ENCODE peak calls at places on chromosome 21, in six cellular contexts. S, Q, I, C, B and V are unnamed samples.

GRCh38 chr21:24208562-24209260 is 1398.6 kb downstream of the MRPL39 start:
- DNase-seq in S (no peak), Q (no peak), I (no peak), C (no peak), B (no peak), V (no peak)

GRCh38 chr21:10418649-10419048 is 102.7 kb upstream of the TPTE start:
- DNase-seq in S (no peak), Q (no peak), I (no peak), C (no peak), B (no peak), V (no peak)

GRCh38 chr21:32940079-32941014 is 85.4 kb upstream of the OLIG2 start:
- DNase-seq in S (peak; percentile 43), Q (peak; percentile 7), I (peak; percentile 79), C (no peak), B (peak; percentile 39), V (peak; percentile 75)

GRCh38 chr21:32322676-32323075 is 24.0 kb downstream of the MRAP start:
- DNase-seq in S (no peak), Q (no peak), I (no peak), C (no peak), B (no peak), V (no peak)

GRCh38 chr21:29233611-29234540 is 64.8 kb upstream of the BACH1 start:
- DNase-seq in S (no peak), Q (no peak), I (no peak), C (peak; percentile 76), B (no peak), V (no peak)

GRCh38 chr21:44365251-44365966 is 12.0 kb downstream of the TRPM2 start:
- DNase-seq in S (no peak), Q (no peak), I (no peak), C (no peak), B (no peak), V (no peak)

GRCh38 chr21:45804809-45805313 is 161.3 kb downstream of the PCBP3 start:
- DNase-seq in S (no peak), Q (no peak), I (no peak), C (no peak), B (no peak), V (no peak)

GRCh38 chr21:29190920-29191319 is 60.5 kb downstream of the MAP3K7CL start:
- DNase-seq in S (peak; percentile 58), Q (no peak), I (no peak), C (no peak), B (peak; percentile 29), V (no peak)

GRCh38 chr21:18951291-18952038 is 547.9 kb upstream of the TMPRSS15 start:
- DNase-seq in S (no peak), Q (no peak), I (peak; percentile 37), C (no peak), B (no peak), V (no peak)

DNA sequence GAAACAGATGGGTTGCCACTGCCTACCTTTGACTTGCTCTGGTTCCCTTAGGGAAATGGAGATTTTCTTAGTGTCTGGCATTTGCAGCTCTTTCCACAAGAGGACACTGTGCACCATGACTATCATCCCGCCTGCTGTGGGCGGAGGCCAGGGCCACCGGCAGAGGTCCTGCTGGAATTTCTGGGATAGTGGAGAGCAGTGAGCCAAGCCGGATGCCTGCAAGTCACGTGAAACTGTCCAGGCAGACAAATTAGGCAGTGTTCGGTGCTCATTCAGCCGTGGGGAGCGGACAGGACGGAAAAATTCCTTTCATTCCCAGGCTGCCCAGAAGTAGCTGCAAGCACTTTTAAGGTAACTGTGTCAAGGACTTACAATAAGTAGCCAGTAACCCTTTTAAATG is 43.4 kb downstream of the IGSF5 start:
- DNase-seq in S (peak; percentile 12), Q (peak; percentile 67), I (peak; percentile 82), C (no peak), B (peak; percentile 71), V (peak; percentile 28)
- TF ChIP-seq BHLHE40 in S (no peak), Q (no peak), I (no peak), C (no peak), B (peak; percentile 70), V (peak; percentile 64)

GRCh38 chr21:38295997-38296764 is 39.4 kb downstream of the KCNJ15 start:
- DNase-seq in S (peak; percentile 31), Q (no peak), I (no peak), C (no peak), B (no peak), V (no peak)
- TF ChIP-seq BHLHE40 in S (no peak), Q (no peak), I (no peak), C (no peak), B (no peak), V (no peak)

DNA sequence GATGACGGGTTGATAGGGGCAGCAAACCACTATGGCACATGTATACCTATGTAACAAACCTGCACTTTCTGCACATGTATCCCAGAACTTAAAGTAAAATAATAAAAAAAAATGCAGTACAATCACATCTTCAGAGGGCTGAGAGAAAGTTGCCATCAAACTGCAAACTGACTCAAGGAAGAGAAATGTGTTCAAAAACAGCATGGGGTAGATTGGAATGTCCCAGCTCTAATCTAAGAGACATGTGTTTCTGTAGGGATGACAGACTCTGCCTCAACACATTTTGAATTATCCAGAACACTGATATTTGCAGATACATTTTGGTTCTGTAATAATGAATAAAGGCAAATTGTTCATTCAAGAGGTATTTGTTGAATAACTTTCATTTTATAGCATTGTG is 171.2 kb upstream of the RUNX1 start:
- DNase-seq in S (no peak), Q (no peak), I (no peak), C (no peak), B (no peak), V (no peak)
- TF ChIP-seq BHLHE40 in S (no peak), Q (no peak), I (no peak), C (no peak), B (no peak), V (no peak)

GRCh38 chr21:42575111-42575510 is 61.5 kb downstream of the SLC37A1 start:
- DNase-seq in S (no peak), Q (no peak), I (no peak), C (no peak), B (no peak), V (no peak)

GRCh38 chr21:42571391-42572150 is 57.9 kb downstream of the SLC37A1 start:
- DNase-seq in S (no peak), Q (no peak), I (no peak), C (no peak), B (no peak), V (no peak)

GRCh38 chr21:42574234-42575027 is 60.8 kb downstream of the SLC37A1 start:
- DNase-seq in S (peak; percentile 13), Q (no peak), I (no peak), C (no peak), B (peak; percentile 33), V (peak; percentile 49)

GRCh38 chr21:42570841-42571387 is 57.3 kb downstream of the SLC37A1 start:
- DNase-seq in S (no peak), Q (no peak), I (no peak), C (no peak), B (no peak), V (no peak)

DNA sequence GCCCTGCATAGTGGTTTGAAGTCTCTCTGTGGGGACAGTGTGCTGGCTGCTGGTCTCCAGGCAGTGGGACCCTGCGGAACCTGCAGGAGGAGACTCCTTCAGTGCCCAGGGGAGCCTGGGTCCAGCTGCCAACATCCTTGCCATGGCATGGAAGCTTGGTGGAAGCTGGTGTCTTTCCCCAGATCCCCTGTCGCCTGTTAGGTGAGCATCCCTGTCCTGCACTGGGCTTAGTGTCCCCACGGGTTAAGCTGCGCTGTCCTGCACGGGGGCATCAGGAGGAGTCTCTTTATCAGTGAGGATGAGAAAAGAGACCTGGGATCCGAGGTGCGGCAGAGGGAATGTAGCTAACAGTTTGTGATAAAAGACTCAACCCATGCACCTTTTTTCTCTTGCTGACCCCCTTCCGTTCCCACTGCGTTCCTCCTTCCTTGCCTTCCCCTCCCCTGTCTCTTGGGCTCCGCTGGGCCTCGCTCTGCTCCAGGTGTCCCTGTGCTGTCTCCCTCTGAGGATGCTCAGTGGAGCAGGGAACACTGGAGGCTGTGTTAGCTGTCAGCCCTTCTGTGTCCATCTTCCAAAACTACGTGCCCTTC is 59.3 kb downstream of the SLC37A1 start:
- DNase-seq in S (no peak), Q (no peak), I (no peak), C (no peak), B (no peak), V (no peak)
- TF ChIP-seq BHLHE40 in S (no peak), Q (no peak), I (no peak), C (no peak), B (no peak), V (no peak)

DNA sequence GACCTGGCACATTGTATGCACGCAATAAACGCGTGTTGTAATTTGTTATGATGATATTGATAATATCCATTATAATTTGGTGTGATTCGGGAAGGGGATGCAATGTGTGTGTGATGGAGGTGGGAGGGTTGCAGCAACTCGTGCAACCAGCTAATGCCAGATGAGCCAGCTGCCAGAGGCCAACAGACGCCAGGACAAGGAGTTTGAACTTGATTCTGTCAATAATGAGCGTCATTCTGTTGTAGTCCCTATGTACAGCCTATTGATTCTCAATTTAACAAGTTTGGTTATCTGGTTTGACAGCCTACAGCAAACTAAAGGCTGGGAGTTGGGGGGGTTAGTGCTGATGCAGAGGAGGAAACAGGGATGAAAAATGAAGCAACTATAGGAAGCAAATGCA is 35.5 kb downstream of the TIAM1 start:
- DNase-seq in S (no peak), Q (no peak), I (no peak), C (no peak), B (no peak), V (no peak)
- TF ChIP-seq BHLHE40 in S (no peak), Q (no peak), I (no peak), C (no peak), B (no peak), V (no peak)

GRCh38 chr21:14688412-14688811 is 142.3 kb upstream of the SAMSN1 start:
- DNase-seq in S (no peak), Q (no peak), I (no peak), C (peak; percentile 31), B (no peak), V (no peak)

GRCh38 chr21:14687277-14687642 is 141.1 kb upstream of the SAMSN1 start:
- DNase-seq in S (no peak), Q (no peak), I (no peak), C (peak; percentile 71), B (no peak), V (no peak)

GRCh38 chr21:14685568-14685967 is 139.5 kb upstream of the SAMSN1 start:
- DNase-seq in S (no peak), Q (no peak), I (no peak), C (peak; percentile 49), B (no peak), V (no peak)

GRCh38 chr21:14684071-14684470 is 138.0 kb upstream of the SAMSN1 start:
- DNase-seq in S (no peak), Q (no peak), I (no peak), C (peak; percentile 25), B (no peak), V (no peak)

GRCh38 chr21:14686466-14687276 is 140.6 kb upstream of the SAMSN1 start:
- DNase-seq in S (no peak), Q (no peak), I (no peak), C (peak; percentile 86), B (no peak), V (no peak)
- TF ChIP-seq BHLHE40 in S (no peak), Q (no peak), I (no peak), C (peak; percentile 58), B (no peak), V (no peak)